ENCODE peak calls at places on chromosomes 12 and 14, in four cellular contexts. One of them, this sample, is unnamed.

GRCh38 chr14:82046512-82047226 is 513.0 kb upstream of the SEL1L start:
- DNase-seq in neural crest cell: no peak
- DNase-seq in astrocyte of the cerebellum: no peak
- DNase-seq in endothelial cell of umbilical vein: no peak
- DNase-seq in this sample: no peak

GRCh38 chr12:46459111-46459510 is 86.5 kb upstream of the SLC38A2 start:
- DNase-seq in neural crest cell: no peak
- DNase-seq in astrocyte of the cerebellum: peak
- DNase-seq in endothelial cell of umbilical vein: peak
- DNase-seq in this sample: no peak

GRCh38 chr14:24634158-24634557 is at the start of gene GZMB:
- DNase-seq in neural crest cell: no peak
- DNase-seq in astrocyte of the cerebellum: no peak
- DNase-seq in endothelial cell of umbilical vein: no peak
- DNase-seq in this sample: no peak

GRCh38 chr12:47817272-47818006 is 2.3 kb downstream of the HDAC7 start:
- DNase-seq in neural crest cell: no peak
- DNase-seq in astrocyte of the cerebellum: no peak
- DNase-seq in endothelial cell of umbilical vein: no peak
- DNase-seq in this sample: no peak

GRCh38 chr14:89337161-89337560 is 79.9 kb downstream of the FOXN3 start:
- DNase-seq in neural crest cell: no peak
- DNase-seq in astrocyte of the cerebellum: no peak
- DNase-seq in endothelial cell of umbilical vein: no peak
- DNase-seq in this sample: no peak

GRCh38 chr12:65765436-65765813 is 58.9 kb upstream of the HMGA2 start:
- DNase-seq in neural crest cell: no peak
- DNase-seq in astrocyte of the cerebellum: peak
- DNase-seq in endothelial cell of umbilical vein: peak
- DNase-seq in this sample: no peak

GRCh38 chr12:62435337-62436163 is 31.1 kb upstream of the MON2 start:
- DNase-seq in neural crest cell: peak
- DNase-seq in astrocyte of the cerebellum: peak
- DNase-seq in endothelial cell of umbilical vein: peak
- DNase-seq in this sample: no peak

GRCh38 chr12:16189849-16190248 is 87.6 kb downstream of the SLC15A5 start:
- DNase-seq in neural crest cell: no peak
- DNase-seq in astrocyte of the cerebellum: no peak
- DNase-seq in endothelial cell of umbilical vein: peak
- DNase-seq in this sample: no peak

GRCh38 chr14:33412450-33412849 is 473.8 kb downstream of the NPAS3 start:
- DNase-seq in neural crest cell: no peak
- DNase-seq in astrocyte of the cerebellum: no peak
- DNase-seq in endothelial cell of umbilical vein: peak
- DNase-seq in this sample: no peak

GRCh38 chr12:113071427-113072112 is 15.0 kb downstream of the DTX1 start:
- DNase-seq in neural crest cell: no peak
- DNase-seq in astrocyte of the cerebellum: no peak
- DNase-seq in endothelial cell of umbilical vein: no peak
- DNase-seq in this sample: no peak

GRCh38 chr12:131816495-131816894 is 11.7 kb upstream of the MMP17 start:
- DNase-seq in neural crest cell: no peak
- DNase-seq in astrocyte of the cerebellum: no peak
- DNase-seq in endothelial cell of umbilical vein: no peak
- DNase-seq in this sample: no peak

GRCh38 chr14:105060751-105061427 is 4.3 kb downstream of the GPR132 start:
- DNase-seq in neural crest cell: no peak
- DNase-seq in astrocyte of the cerebellum: no peak
- DNase-seq in endothelial cell of umbilical vein: no peak
- DNase-seq in this sample: peak

GRCh38 chr14:31913370-31913769 is 163.7 kb upstream of the ARHGAP5 start:
- DNase-seq in neural crest cell: no peak
- DNase-seq in astrocyte of the cerebellum: no peak
- DNase-seq in endothelial cell of umbilical vein: no peak
- DNase-seq in this sample: no peak

GRCh38 chr14:59275668-59276067 is 87.2 kb downstream of the DAAM1 start:
- DNase-seq in neural crest cell: no peak
- DNase-seq in astrocyte of the cerebellum: peak
- DNase-seq in endothelial cell of umbilical vein: peak
- DNase-seq in this sample: no peak

GRCh38 chr12:129076466-129077325 is 223.4 kb downstream of the GLT1D1 start:
- DNase-seq in neural crest cell: no peak
- DNase-seq in astrocyte of the cerebellum: no peak
- DNase-seq in endothelial cell of umbilical vein: no peak
- DNase-seq in this sample: no peak

GRCh38 chr12:46774011-46774633 is 51.7 kb downstream of the SLC38A4 start:
- DNase-seq in neural crest cell: no peak
- DNase-seq in astrocyte of the cerebellum: no peak
- DNase-seq in endothelial cell of umbilical vein: no peak
- DNase-seq in this sample: no peak

GRCh38 chr12:88111074-88111652 is 30.7 kb downstream of the CEP290 start:
- DNase-seq in neural crest cell: no peak
- DNase-seq in astrocyte of the cerebellum: peak
- DNase-seq in endothelial cell of umbilical vein: peak
- DNase-seq in this sample: no peak

GRCh38 chr14:89750909-89751502 is 203.5 kb downstream of the EFCAB11 start:
- DNase-seq in neural crest cell: no peak
- DNase-seq in astrocyte of the cerebellum: no peak
- DNase-seq in endothelial cell of umbilical vein: no peak
- DNase-seq in this sample: no peak

GRCh38 chr14:74945852-74946658 is 9.3 kb downstream of the PGF start:
- DNase-seq in neural crest cell: peak
- DNase-seq in astrocyte of the cerebellum: no peak
- DNase-seq in endothelial cell of umbilical vein: peak
- DNase-seq in this sample: no peak

GRCh38 chr12:80698266-80698665 is 9.2 kb upstream of the MYF6 start:
- DNase-seq in neural crest cell: no peak
- DNase-seq in astrocyte of the cerebellum: no peak
- DNase-seq in endothelial cell of umbilical vein: no peak
- DNase-seq in this sample: no peak

GRCh38 chr14:67987596-67987995 is 168.0 kb downstream of the RAD51B start:
- DNase-seq in neural crest cell: no peak
- DNase-seq in astrocyte of the cerebellum: peak
- DNase-seq in endothelial cell of umbilical vein: no peak
- DNase-seq in this sample: no peak

GRCh38 chr12:121296618-121297476 is at the start of gene CAMKK2:
- DNase-seq in neural crest cell: peak
- DNase-seq in astrocyte of the cerebellum: peak
- DNase-seq in endothelial cell of umbilical vein: peak
- DNase-seq in this sample: peak
- TF ChIP-seq CTCF in neural crest cell: no peak
- TF ChIP-seq CTCF in astrocyte of the cerebellum: peak
- TF ChIP-seq CTCF in endothelial cell of umbilical vein: peak
- TF ChIP-seq CTCF in this sample: peak

GRCh38 chr12:83390186-83390585 is 703.5 kb downstream of the TMTC2 start:
- DNase-seq in neural crest cell: no peak
- DNase-seq in astrocyte of the cerebellum: no peak
- DNase-seq in endothelial cell of umbilical vein: no peak
- DNase-seq in this sample: no peak

GRCh38 chr12:83388551-83388950 is 701.8 kb downstream of the TMTC2 start:
- DNase-seq in neural crest cell: no peak
- DNase-seq in astrocyte of the cerebellum: no peak
- DNase-seq in endothelial cell of umbilical vein: no peak
- DNase-seq in this sample: no peak

DNA sequence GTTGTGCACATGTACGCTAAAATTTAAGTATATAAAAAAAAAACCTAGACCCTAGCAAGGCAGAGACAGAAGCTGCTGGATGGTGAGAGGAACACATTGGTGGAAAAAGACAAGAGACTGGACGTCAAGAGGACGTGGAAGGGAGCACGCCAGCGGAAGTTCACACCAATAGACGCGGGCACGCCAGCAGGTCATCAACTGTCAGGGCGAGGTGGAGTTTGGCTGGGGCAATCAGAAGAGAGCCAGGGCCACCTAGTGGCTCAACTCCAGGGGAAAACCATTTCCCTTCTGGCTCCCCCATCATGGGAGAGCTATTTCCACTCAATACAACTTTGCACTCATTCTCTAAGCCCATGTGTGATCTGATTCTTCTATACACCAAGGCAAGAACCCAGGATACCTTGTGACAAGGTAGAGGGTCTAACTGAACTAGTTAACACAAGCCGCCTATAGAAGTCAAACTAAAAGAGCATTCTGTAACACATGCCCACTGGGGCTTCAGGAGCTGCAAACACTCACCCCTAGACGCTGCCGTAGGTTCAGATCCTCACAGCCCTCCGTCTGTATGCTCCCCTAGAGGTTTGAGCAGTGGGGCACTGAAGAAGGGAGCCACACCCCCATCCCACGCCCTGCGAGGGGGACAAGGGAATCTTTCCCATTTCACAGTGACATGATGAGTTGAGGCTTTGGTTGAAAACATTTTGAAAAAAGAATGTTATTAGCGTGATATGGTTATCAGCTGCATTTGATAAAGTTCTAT is 702.7 kb downstream of the TMTC2 start:
- DNase-seq in neural crest cell: peak
- DNase-seq in astrocyte of the cerebellum: no peak
- DNase-seq in endothelial cell of umbilical vein: no peak
- DNase-seq in this sample: peak
- TF ChIP-seq CTCF in neural crest cell: peak
- TF ChIP-seq CTCF in astrocyte of the cerebellum: no peak
- TF ChIP-seq CTCF in endothelial cell of umbilical vein: no peak
- TF ChIP-seq CTCF in this sample: peak

GRCh38 chr12:53984901-53985357 is at the start of gene HOXC10:
- DNase-seq in neural crest cell: peak
- DNase-seq in astrocyte of the cerebellum: peak
- DNase-seq in endothelial cell of umbilical vein: peak
- DNase-seq in this sample: no peak
- TF ChIP-seq CTCF in neural crest cell: peak
- TF ChIP-seq CTCF in astrocyte of the cerebellum: peak
- TF ChIP-seq CTCF in endothelial cell of umbilical vein: peak
- TF ChIP-seq CTCF in this sample: peak

GRCh38 chr12:28908646-28909045 is 240.4 kb upstream of the FAR2 start:
- DNase-seq in neural crest cell: no peak
- DNase-seq in astrocyte of the cerebellum: no peak
- DNase-seq in endothelial cell of umbilical vein: no peak
- DNase-seq in this sample: no peak
- TF ChIP-seq CTCF in neural crest cell: no peak
- TF ChIP-seq CTCF in astrocyte of the cerebellum: no peak
- TF ChIP-seq CTCF in endothelial cell of umbilical vein: no peak
- TF ChIP-seq CTCF in this sample: no peak

GRCh38 chr12:3655331-3655900 is 97.5 kb downstream of the CRACR2A start:
- DNase-seq in neural crest cell: no peak
- DNase-seq in astrocyte of the cerebellum: no peak
- DNase-seq in endothelial cell of umbilical vein: peak
- DNase-seq in this sample: no peak
- TF ChIP-seq CTCF in neural crest cell: peak
- TF ChIP-seq CTCF in astrocyte of the cerebellum: peak
- TF ChIP-seq CTCF in endothelial cell of umbilical vein: peak
- TF ChIP-seq CTCF in this sample: peak

DNA sequence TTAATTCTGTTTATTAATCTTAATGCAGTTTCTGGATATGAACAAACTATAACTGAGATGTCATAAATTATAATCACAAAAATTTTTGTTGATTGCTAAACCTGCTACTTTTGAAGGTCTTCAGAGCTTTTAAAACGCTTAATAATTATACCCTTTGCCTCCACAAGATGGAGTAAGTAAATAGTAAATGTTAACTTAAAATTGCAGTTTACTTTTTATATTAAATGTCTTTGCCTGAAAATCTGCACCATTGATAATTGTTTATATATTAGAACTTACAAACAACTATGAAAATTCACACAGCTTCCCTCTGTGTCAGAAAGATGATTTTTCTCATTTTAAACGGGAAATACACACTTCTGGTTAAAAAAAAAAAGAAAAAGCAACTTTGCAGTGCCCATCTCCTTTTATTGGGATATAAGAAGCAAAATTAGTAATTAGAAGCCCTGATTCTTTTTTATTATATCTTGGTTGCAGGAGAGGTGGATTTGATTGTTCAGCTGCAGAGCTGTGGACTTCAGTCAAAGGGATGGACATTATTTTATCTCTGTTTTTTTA is 35.6 kb downstream of the SCFD1 start:
- DNase-seq in neural crest cell: no peak
- DNase-seq in astrocyte of the cerebellum: no peak
- DNase-seq in endothelial cell of umbilical vein: peak
- DNase-seq in this sample: no peak
- TF ChIP-seq CTCF in neural crest cell: peak
- TF ChIP-seq CTCF in astrocyte of the cerebellum: no peak
- TF ChIP-seq CTCF in endothelial cell of umbilical vein: no peak
- TF ChIP-seq CTCF in this sample: peak

GRCh38 chr12:111271674-111272418 is 97.0 kb downstream of the PHETA1 start:
- DNase-seq in neural crest cell: no peak
- DNase-seq in astrocyte of the cerebellum: no peak
- DNase-seq in endothelial cell of umbilical vein: no peak
- DNase-seq in this sample: no peak
- TF ChIP-seq CTCF in neural crest cell: peak
- TF ChIP-seq CTCF in astrocyte of the cerebellum: peak
- TF ChIP-seq CTCF in endothelial cell of umbilical vein: no peak
- TF ChIP-seq CTCF in this sample: peak

GRCh38 chr12:52082668-52082987 is 3.1 kb downstream of the SMIM41 start:
- DNase-seq in neural crest cell: no peak
- DNase-seq in astrocyte of the cerebellum: no peak
- DNase-seq in endothelial cell of umbilical vein: no peak
- DNase-seq in this sample: no peak

GRCh38 chr12:52084491-52085231 is 5.2 kb downstream of the SMIM41 start:
- DNase-seq in neural crest cell: no peak
- DNase-seq in astrocyte of the cerebellum: no peak
- DNase-seq in endothelial cell of umbilical vein: no peak
- DNase-seq in this sample: no peak

GRCh38 chr12:52082026-52082667 is 2.6 kb downstream of the SMIM41 start:
- DNase-seq in neural crest cell: no peak
- DNase-seq in astrocyte of the cerebellum: no peak
- DNase-seq in endothelial cell of umbilical vein: no peak
- DNase-seq in this sample: no peak

GRCh38 chr12:52082988-52083637 is 3.6 kb downstream of the SMIM41 start:
- DNase-seq in neural crest cell: peak
- DNase-seq in astrocyte of the cerebellum: no peak
- DNase-seq in endothelial cell of umbilical vein: peak
- DNase-seq in this sample: no peak

GRCh38 chr12:52083638-52083996 is 4.1 kb downstream of the SMIM41 start:
- DNase-seq in neural crest cell: no peak
- DNase-seq in astrocyte of the cerebellum: no peak
- DNase-seq in endothelial cell of umbilical vein: no peak
- DNase-seq in this sample: no peak
- TF ChIP-seq CTCF in neural crest cell: no peak
- TF ChIP-seq CTCF in astrocyte of the cerebellum: no peak
- TF ChIP-seq CTCF in endothelial cell of umbilical vein: no peak
- TF ChIP-seq CTCF in this sample: no peak

GRCh38 chr12:613996-614726 is 49.1 kb downstream of the NINJ2 start:
- DNase-seq in neural crest cell: no peak
- DNase-seq in astrocyte of the cerebellum: no peak
- DNase-seq in endothelial cell of umbilical vein: peak
- DNase-seq in this sample: no peak
- TF ChIP-seq CTCF in neural crest cell: peak
- TF ChIP-seq CTCF in astrocyte of the cerebellum: peak
- TF ChIP-seq CTCF in endothelial cell of umbilical vein: no peak
- TF ChIP-seq CTCF in this sample: peak

This sample was measured in osteocyte.